ENCODE peak calls at places on chromosomes 4 and X, in five cellular contexts. One of them, this sample, is unnamed.
A peak's percentile ranks its signal among the peaks of the same experiment; 100 is the strongest.

GRCh38 chrX:107360788-107361360 is 88.6 kb upstream of the FRMPD3 start:
- ATAC-seq in RWPE2: no peak
- ATAC-seq in psoas muscle: no peak
- ATAC-seq in left lung: peak; percentile 33
- ATAC-seq in heart right ventricle: no peak
- ATAC-seq in this sample: no peak

GRCh38 chr4:30370105-30370504 is 350.1 kb upstream of the PCDH7 start:
- ATAC-seq in RWPE2: no peak
- ATAC-seq in psoas muscle: no peak
- ATAC-seq in left lung: no peak
- ATAC-seq in heart right ventricle: no peak
- ATAC-seq in this sample: no peak

GRCh38 chr4:165537028-165537648 is 158.3 kb downstream of the CPE start:
- ATAC-seq in RWPE2: peak; percentile 46
- ATAC-seq in psoas muscle: no peak
- ATAC-seq in left lung: peak; percentile 83
- ATAC-seq in heart right ventricle: no peak
- ATAC-seq in this sample: peak; percentile 51

GRCh38 chr4:39873823-39874222 is 103.9 kb downstream of the PDS5A start:
- ATAC-seq in RWPE2: no peak
- ATAC-seq in psoas muscle: no peak
- ATAC-seq in left lung: no peak
- ATAC-seq in heart right ventricle: no peak
- ATAC-seq in this sample: no peak

GRCh38 chr4:1898681-1899080 is 27.5 kb downstream of the NSD2 start:
- ATAC-seq in RWPE2: no peak
- ATAC-seq in psoas muscle: no peak
- ATAC-seq in left lung: no peak
- ATAC-seq in heart right ventricle: no peak
- ATAC-seq in this sample: no peak

GRCh38 chrX:65203545-65203944 is 227.3 kb upstream of the ZC4H2 start:
- ATAC-seq in RWPE2: no peak
- ATAC-seq in psoas muscle: no peak
- ATAC-seq in left lung: no peak
- ATAC-seq in heart right ventricle: no peak
- ATAC-seq in this sample: no peak

GRCh38 chrX:115367956-115368355 is 78.4 kb downstream of the LUZP4 start:
- ATAC-seq in RWPE2: no peak
- ATAC-seq in psoas muscle: no peak
- ATAC-seq in left lung: no peak
- ATAC-seq in heart right ventricle: no peak
- ATAC-seq in this sample: no peak

GRCh38 chr4:184778325-184778724 is 44.4 kb upstream of the CENPU start:
- ATAC-seq in RWPE2: no peak
- ATAC-seq in psoas muscle: no peak
- ATAC-seq in left lung: no peak
- ATAC-seq in heart right ventricle: no peak
- ATAC-seq in this sample: no peak

GRCh38 chr4:141255016-141255415 is 34.3 kb downstream of the ZNF330 start:
- ATAC-seq in RWPE2: peak; percentile 14
- ATAC-seq in psoas muscle: peak; percentile 21
- ATAC-seq in left lung: no peak
- ATAC-seq in heart right ventricle: no peak
- ATAC-seq in this sample: no peak

GRCh38 chr4:99635601-99636000 is 22.0 kb downstream of the C4orf54 start:
- ATAC-seq in RWPE2: no peak
- ATAC-seq in psoas muscle: no peak
- ATAC-seq in left lung: no peak
- ATAC-seq in heart right ventricle: no peak
- ATAC-seq in this sample: no peak

GRCh38 chr4:15653864-15654391 is 1.2 kb downstream of the FBXL5 start:
- ATAC-seq in RWPE2: peak; percentile 75
- ATAC-seq in psoas muscle: no peak
- ATAC-seq in left lung: peak; percentile 36
- ATAC-seq in heart right ventricle: no peak
- ATAC-seq in this sample: no peak

GRCh38 chrX:71870337-71871098 is 40.1 kb upstream of the NHSL2 start:
- ATAC-seq in RWPE2: peak; percentile 55
- ATAC-seq in psoas muscle: no peak
- ATAC-seq in left lung: peak; percentile 54
- ATAC-seq in heart right ventricle: no peak
- ATAC-seq in this sample: no peak

GRCh38 chrX:117138070-117138469 is 675.3 kb upstream of the CT83 start:
- ATAC-seq in RWPE2: no peak
- ATAC-seq in psoas muscle: no peak
- ATAC-seq in left lung: peak; percentile 44
- ATAC-seq in heart right ventricle: no peak
- ATAC-seq in this sample: no peak

GRCh38 chr4:44221407-44221806 is 227.2 kb downstream of the KCTD8 start:
- ATAC-seq in RWPE2: no peak
- ATAC-seq in psoas muscle: no peak
- ATAC-seq in left lung: no peak
- ATAC-seq in heart right ventricle: no peak
- ATAC-seq in this sample: no peak

GRCh38 chrX:10356979-10357378 is 200.2 kb downstream of the CLCN4 start:
- ATAC-seq in RWPE2: peak; percentile 72
- ATAC-seq in psoas muscle: no peak
- ATAC-seq in left lung: no peak
- ATAC-seq in heart right ventricle: no peak
- ATAC-seq in this sample: no peak

GRCh38 chrX:97547873-97548578 is 664.3 kb downstream of the RPA4 start:
- ATAC-seq in RWPE2: no peak
- ATAC-seq in psoas muscle: no peak
- ATAC-seq in left lung: no peak
- ATAC-seq in heart right ventricle: no peak
- ATAC-seq in this sample: no peak

GRCh38 chr4:112219826-112220366 is 11.7 kb upstream of the AP1AR start:
- ATAC-seq in RWPE2: no peak
- ATAC-seq in psoas muscle: no peak
- ATAC-seq in left lung: no peak
- ATAC-seq in heart right ventricle: no peak
- ATAC-seq in this sample: no peak

GRCh38 chr4:140809671-140810070 is 53.5 kb upstream of the TBC1D9 start:
- ATAC-seq in RWPE2: no peak
- ATAC-seq in psoas muscle: no peak
- ATAC-seq in left lung: peak; percentile 31
- ATAC-seq in heart right ventricle: no peak
- ATAC-seq in this sample: no peak

GRCh38 chr4:148430847-148431246 is 11.4 kb downstream of the NR3C2 start:
- ATAC-seq in RWPE2: no peak
- ATAC-seq in psoas muscle: no peak
- ATAC-seq in left lung: no peak
- ATAC-seq in heart right ventricle: no peak
- ATAC-seq in this sample: no peak

GRCh38 chr4:2907226-2907625 is 56.0 kb downstream of the NOP14 start:
- ATAC-seq in RWPE2: no peak
- ATAC-seq in psoas muscle: no peak
- ATAC-seq in left lung: no peak
- ATAC-seq in heart right ventricle: no peak
- ATAC-seq in this sample: no peak

GRCh38 chr4:62399242-62399641 is 1199.1 kb downstream of the ADGRL3 start:
- ATAC-seq in RWPE2: no peak
- ATAC-seq in psoas muscle: no peak
- ATAC-seq in left lung: no peak
- ATAC-seq in heart right ventricle: peak; percentile 38
- ATAC-seq in this sample: no peak

GRCh38 chr4:26022346-26022891 is 108.4 kb downstream of the SMIM20 start:
- ATAC-seq in RWPE2: peak; percentile 89
- ATAC-seq in psoas muscle: no peak
- ATAC-seq in left lung: peak; percentile 70
- ATAC-seq in heart right ventricle: peak; percentile 57
- ATAC-seq in this sample: peak; percentile 35

GRCh38 chrX:118189628-118190027 is 73.0 kb upstream of the KLHL13 start:
- ATAC-seq in RWPE2: no peak
- ATAC-seq in psoas muscle: no peak
- ATAC-seq in left lung: no peak
- ATAC-seq in heart right ventricle: no peak
- ATAC-seq in this sample: no peak

GRCh38 chr4:139833131-139833930 is 167.7 kb downstream of the MGST2 start:
- ATAC-seq in RWPE2: no peak
- ATAC-seq in psoas muscle: no peak
- ATAC-seq in left lung: no peak
- ATAC-seq in heart right ventricle: no peak
- ATAC-seq in this sample: no peak

GRCh38 chrX:31213941-31214340 is 142.1 kb upstream of the FTHL17 start:
- ATAC-seq in RWPE2: no peak
- ATAC-seq in psoas muscle: no peak
- ATAC-seq in left lung: peak; percentile 38
- ATAC-seq in heart right ventricle: no peak
- ATAC-seq in this sample: no peak

GRCh38 chr4:4506961-4507360 is 34.9 kb downstream of the STX18 start:
- ATAC-seq in RWPE2: no peak
- ATAC-seq in psoas muscle: no peak
- ATAC-seq in left lung: no peak
- ATAC-seq in heart right ventricle: no peak
- ATAC-seq in this sample: no peak

GRCh38 chr4:4507403-4507802 is 34.4 kb downstream of the STX18 start:
- ATAC-seq in RWPE2: no peak
- ATAC-seq in psoas muscle: no peak
- ATAC-seq in left lung: no peak
- ATAC-seq in heart right ventricle: no peak
- ATAC-seq in this sample: no peak

GRCh38 chr4:4509521-4509920 is 32.3 kb downstream of the STX18 start:
- ATAC-seq in RWPE2: no peak
- ATAC-seq in psoas muscle: no peak
- ATAC-seq in left lung: no peak
- ATAC-seq in heart right ventricle: no peak
- ATAC-seq in this sample: no peak

GRCh38 chr4:4504783-4505182 is 37.1 kb downstream of the STX18 start:
- ATAC-seq in RWPE2: no peak
- ATAC-seq in psoas muscle: no peak
- ATAC-seq in left lung: no peak
- ATAC-seq in heart right ventricle: no peak
- ATAC-seq in this sample: no peak

GRCh38 chr4:4507923-4508322 is 33.9 kb downstream of the STX18 start:
- ATAC-seq in RWPE2: peak; percentile 40
- ATAC-seq in psoas muscle: no peak
- ATAC-seq in left lung: no peak
- ATAC-seq in heart right ventricle: no peak
- ATAC-seq in this sample: no peak
- TF ChIP-seq CTCF in RWPE2: peak; percentile 52
- TF ChIP-seq CTCF in psoas muscle: peak; percentile 7
- TF ChIP-seq CTCF in left lung: no peak
- TF ChIP-seq CTCF in heart right ventricle: no peak
- TF ChIP-seq CTCF in this sample: no peak

GRCh38 chr4:52670739-52671138 is 11.6 kb upstream of the USP46 start:
- ATAC-seq in RWPE2: no peak
- ATAC-seq in psoas muscle: no peak
- ATAC-seq in left lung: no peak
- ATAC-seq in heart right ventricle: no peak
- ATAC-seq in this sample: no peak
- TF ChIP-seq CTCF in RWPE2: no peak
- TF ChIP-seq CTCF in psoas muscle: no peak
- TF ChIP-seq CTCF in left lung: no peak
- TF ChIP-seq CTCF in heart right ventricle: no peak
- TF ChIP-seq CTCF in this sample: no peak

GRCh38 chr4:123114084-123114914 is 191.9 kb upstream of the NUDT6 start:
- ATAC-seq in RWPE2: no peak
- ATAC-seq in psoas muscle: no peak
- ATAC-seq in left lung: no peak
- ATAC-seq in heart right ventricle: no peak
- ATAC-seq in this sample: peak; percentile 16
- TF ChIP-seq CTCF in RWPE2: no peak
- TF ChIP-seq CTCF in psoas muscle: no peak
- TF ChIP-seq CTCF in left lung: no peak
- TF ChIP-seq CTCF in heart right ventricle: no peak
- TF ChIP-seq CTCF in this sample: no peak

DNA sequence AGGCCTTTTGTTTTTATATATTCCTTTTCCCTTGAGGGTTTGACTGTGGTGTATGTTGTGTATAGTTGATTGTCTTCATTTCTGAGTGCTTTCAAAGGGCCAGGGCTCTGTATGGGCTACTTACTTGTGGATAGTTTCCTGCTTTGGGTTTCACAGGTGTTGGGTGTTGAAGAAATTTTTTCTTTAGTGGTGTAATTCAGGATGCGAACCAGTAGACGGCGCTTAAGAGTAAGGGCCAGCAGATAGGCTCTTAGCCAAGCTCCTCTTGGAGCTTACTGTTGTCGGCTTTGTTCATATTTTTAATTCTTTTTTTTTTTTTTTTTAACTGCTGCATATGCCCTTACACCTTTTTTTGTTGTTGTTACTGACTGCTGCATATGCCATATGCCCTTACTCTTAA is 276.3 kb upstream of the GALNT7 start:
- ATAC-seq in RWPE2: no peak
- ATAC-seq in psoas muscle: no peak
- ATAC-seq in left lung: peak; percentile 21
- ATAC-seq in heart right ventricle: no peak
- ATAC-seq in this sample: no peak
- TF ChIP-seq CTCF in RWPE2: peak; percentile 60
- TF ChIP-seq CTCF in psoas muscle: peak; percentile 12
- TF ChIP-seq CTCF in left lung: no peak
- TF ChIP-seq CTCF in heart right ventricle: no peak
- TF ChIP-seq CTCF in this sample: no peak

GRCh38 chrX:75038925-75039324 is 113.7 kb upstream of the NEXMIF start:
- ATAC-seq in RWPE2: no peak
- ATAC-seq in psoas muscle: no peak
- ATAC-seq in left lung: peak; percentile 24
- ATAC-seq in heart right ventricle: no peak
- ATAC-seq in this sample: no peak
- TF ChIP-seq CTCF in RWPE2: no peak
- TF ChIP-seq CTCF in psoas muscle: no peak
- TF ChIP-seq CTCF in left lung: no peak
- TF ChIP-seq CTCF in heart right ventricle: no peak
- TF ChIP-seq CTCF in this sample: no peak

GRCh38 chrX:25154168-25154567 is 138.4 kb upstream of the ARX start:
- ATAC-seq in RWPE2: no peak
- ATAC-seq in psoas muscle: no peak
- ATAC-seq in left lung: no peak
- ATAC-seq in heart right ventricle: no peak
- ATAC-seq in this sample: no peak

GRCh38 chrX:25156323-25156722 is 140.6 kb upstream of the ARX start:
- ATAC-seq in RWPE2: no peak
- ATAC-seq in psoas muscle: no peak
- ATAC-seq in left lung: no peak
- ATAC-seq in heart right ventricle: no peak
- ATAC-seq in this sample: no peak

DNA sequence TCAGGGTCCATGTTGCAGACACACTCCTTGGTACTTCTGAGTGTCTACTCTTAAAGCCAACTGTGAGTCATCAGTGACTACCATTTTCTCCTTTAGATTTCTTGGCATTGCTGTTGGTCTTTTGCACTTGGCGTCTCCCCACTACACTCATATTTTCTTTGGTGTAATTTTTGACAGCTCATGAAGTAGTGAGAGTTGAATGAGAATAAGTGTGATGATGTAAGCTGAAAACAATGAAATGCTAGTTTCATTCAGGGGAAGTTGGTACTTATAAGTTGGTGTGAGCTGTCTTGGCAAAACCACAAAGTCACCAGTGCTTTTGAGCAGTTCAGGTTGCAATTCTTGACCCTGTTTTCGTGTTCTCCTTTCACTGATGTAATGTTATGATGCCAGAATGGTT is 142.9 kb upstream of the ARX start:
- ATAC-seq in RWPE2: no peak
- ATAC-seq in psoas muscle: peak; percentile 47
- ATAC-seq in left lung: peak; percentile 31
- ATAC-seq in heart right ventricle: no peak
- ATAC-seq in this sample: no peak
- TF ChIP-seq CTCF in RWPE2: no peak
- TF ChIP-seq CTCF in psoas muscle: no peak
- TF ChIP-seq CTCF in left lung: no peak
- TF ChIP-seq CTCF in heart right ventricle: no peak
- TF ChIP-seq CTCF in this sample: no peak

This sample was measured in gastroesophageal sphincter.